ENCODE peak calls at places on chromosomes 6 and 20, in seven cellular contexts. E is ureter, G is fibroblast of mammary gland, Z is NCI-H748 treated with DMSO at 0.1 percent for 48 hours, X is T follicular helper cell, K is RWPE2, B is astrocyte. F is an unnamed sample.

GRCh38 chr6:89458720-89459119 is 25.8 kb downstream of the ANKRD6 start:
- DNase-seq in E (no peak), B (no peak), G (no peak), X (no peak), K (no peak), Z (no peak), F (no peak)

GRCh38 chr6:33418690-33419291 is 884 bp upstream of the CUTA start:
- DNase-seq in Z (no peak), X (no peak), E (no peak), K (no peak), B (peak; percentile 25), G (peak; percentile 34), F (no peak)

GRCh38 chr6:26088344-26088743 is 1.1 kb downstream of the HFE start:
- DNase-seq in E (no peak), K (no peak), Z (no peak), B (no peak), X (no peak), G (peak; percentile 28), F (no peak)

GRCh38 chr6:79650943-79651342 is 19.8 kb downstream of the SH3BGRL2 start:
- DNase-seq in E (no peak), B (no peak), X (no peak), G (no peak), K (no peak), Z (no peak), F (no peak)

GRCh38 chr20:24790746-24791283 is 158.3 kb upstream of the CST7 start:
- DNase-seq in K (no peak), X (no peak), G (no peak), E (no peak), Z (no peak), B (no peak), F (no peak)

GRCh38 chr20:19566226-19566960 is 191.7 kb upstream of the RIN2 start:
- DNase-seq in B (peak; percentile 0), X (no peak), E (no peak), K (no peak), G (peak; percentile 7), Z (no peak), F (no peak)

GRCh38 chr6:11711994-11712698 is 66.5 kb downstream of the ADTRP start:
- DNase-seq in K (no peak), E (no peak), G (peak; percentile 71), X (no peak), B (peak; percentile 22), Z (no peak), F (no peak)

GRCh38 chr20:36754656-36755222 is 8.8 kb upstream of the NDRG3 start:
- DNase-seq in K (peak; percentile 49), G (peak; percentile 82), B (peak; percentile 48), X (peak; percentile 30), E (no peak), Z (peak; percentile 10), F (no peak)

GRCh38 chr6:167933290-167933689 is 64.2 kb upstream of the KIF25 start:
- DNase-seq in K (no peak), B (no peak), G (no peak), Z (no peak), E (no peak), X (no peak), F (no peak)

GRCh38 chr6:128696651-128697391 is 176.4 kb upstream of the PTPRK start:
- DNase-seq in X (no peak), Z (no peak), B (peak; percentile 73), G (peak; percentile 72), K (no peak), E (no peak), F (no peak)

GRCh38 chr6:68777956-68778355 is 142.9 kb downstream of the ADGRB3 start:
- DNase-seq in Z (peak; percentile 50), K (no peak), E (no peak), G (peak; percentile 62), X (no peak), B (peak; percentile 42), F (no peak)

GRCh38 chr6:128327890-128328289 is 192.5 kb downstream of the PTPRK start:
- DNase-seq in E (no peak), X (peak; percentile 0), K (no peak), Z (peak; percentile 41), G (peak; percentile 50), B (no peak), F (no peak)

GRCh38 chr6:167435209-167435728 is 110.4 kb downstream of the TTLL2 start:
- DNase-seq in G (no peak), Z (no peak), B (no peak), X (no peak), K (no peak), E (no peak), F (peak; percentile 54)

GRCh38 chr6:144722925-144723324 is 437.8 kb downstream of the UTRN start:
- DNase-seq in E (no peak), K (no peak), G (no peak), X (no peak), Z (no peak), B (no peak), F (no peak)

GRCh38 chr6:37698264-37699137 is 818 bp upstream of the MDGA1 start:
- DNase-seq in E (no peak), B (peak; percentile 2), Z (peak; percentile 74), K (no peak), X (peak; percentile 48), G (no peak), F (no peak)